ENCODE peak calls at places on chromosome 21, in five cellular contexts. P is left ventricle myocardium superior; Y is stimulated activated CD8-positive, alpha-beta memory T cell treated with anti-CD3 and anti-CD28 coated beads, Interleukin-15, amount 100 ng/mL, for 24 hours; Z is DMS79; T is ovary. U is an unnamed sample.

GRCh38 chr21:31557421-31557955 is 102.0 kb upstream of the SOD1 start:
- DNase-seq in Y (no peak), T (peak), P (no peak), Z (peak), U (no peak)

GRCh38 chr21:15221799-15222386 is 157.1 kb upstream of the NRIP1 start:
- DNase-seq in P (peak), Z (no peak), Y (no peak), T (no peak), U (no peak)

GRCh38 chr21:18443686-18444085 is 40.1 kb upstream of the TMPRSS15 start:
- DNase-seq in Z (no peak), P (no peak), Y (no peak), T (no peak), U (no peak)

GRCh38 chr21:33383056-33383888 is 19.9 kb upstream of the IFNGR2 start:
- DNase-seq in Y (peak), Z (no peak), T (peak), P (peak), U (no peak)

GRCh38 chr21:33268736-33269441 is 2.7 kb downstream of the IL10RB start:
- DNase-seq in P (peak), Y (no peak), Z (peak), T (no peak), U (peak)

GRCh38 chr21:44932366-44933181 is 7.3 kb upstream of the SLX9 start:
- DNase-seq in T (no peak), Z (no peak), P (peak), Y (peak), U (no peak)

GRCh38 chr21:32334980-32335471 is 36.4 kb downstream of the MRAP start:
- DNase-seq in Z (no peak), Y (no peak), P (no peak), T (no peak), U (no peak)

GRCh38 chr21:26715878-26716506 is 129.2 kb downstream of the ADAMTS1 start:
- DNase-seq in P (peak), T (no peak), Z (no peak), Y (no peak), U (peak)

GRCh38 chr21:45057886-45058285 is 16.5 kb upstream of the ADARB1 start:
- DNase-seq in T (no peak), Y (no peak), P (no peak), Z (no peak), U (no peak)

GRCh38 chr21:44692798-44693512 is 4.0 kb upstream of the KRTAP10-12 start:
- DNase-seq in Y (no peak), P (no peak), Z (no peak), T (no peak), U (no peak)

GRCh38 chr21:36229181-36229580 is 72.6 kb downstream of the DOP1B start:
- DNase-seq in Y (no peak), T (no peak), Z (no peak), P (no peak), U (no peak)

GRCh38 chr21:43340491-43341348 is 86.2 kb downstream of the SIK1 start:
- DNase-seq in Z (no peak), P (no peak), Y (no peak), T (peak), U (no peak)

GRCh38 chr21:41641821-41642368 is 125.0 kb downstream of the RIPK4 start:
- DNase-seq in P (peak), T (peak), Y (no peak), Z (no peak), U (no peak)

GRCh38 chr21:33966324-33966949 is 50.8 kb upstream of the ATP5PO start:
- DNase-seq in T (no peak), P (no peak), Y (no peak), Z (no peak), U (no peak)

GRCh38 chr21:46080171-46081021 is 17.5 kb upstream of the COL6A2 start:
- DNase-seq in P (peak), Y (no peak), Z (no peak), T (peak), U (no peak)

GRCh38 chr21:39051561-39051949 is 131.7 kb downstream of the PSMG1 start:
- DNase-seq in T (no peak), Y (no peak), Z (no peak), P (no peak), U (no peak)

GRCh38 chr21:18493420-18493819 is 89.8 kb upstream of the TMPRSS15 start:
- DNase-seq in P (no peak), Z (no peak), T (no peak), Y (no peak), U (no peak)

GRCh38 chr21:26070822-26071425 is 99.6 kb downstream of the APP start:
- DNase-seq in P (no peak), T (no peak), Y (no peak), Z (peak), U (peak)

GRCh38 chr21:30831194-30831765 is 1.7 kb upstream of the KRTAP7-1 start:
- DNase-seq in Z (no peak), P (no peak), Y (no peak), T (no peak), U (no peak)

GRCh38 chr21:35163381-35163780 is 114.3 kb upstream of the RUNX1 start:
- DNase-seq in T (no peak), Z (no peak), P (no peak), Y (no peak), U (no peak)

GRCh38 chr21:25062061-25062460 is 545.2 kb downstream of the MRPL39 start:
- DNase-seq in T (no peak), Z (no peak), Y (no peak), P (no peak), U (no peak)

GRCh38 chr21:45974073-45975016 is 7.2 kb upstream of the COL6A1 start:
- DNase-seq in P (peak), Z (no peak), Y (no peak), T (peak), U (no peak)

GRCh38 chr21:16568661-16569060 is 838.9 kb downstream of the USP25 start:
- DNase-seq in Z (no peak), Y (no peak), T (no peak), P (no peak), U (no peak)

GRCh38 chr21:29231781-29232548 is 66.8 kb upstream of the BACH1 start:
- DNase-seq in Y (no peak), Z (no peak), T (no peak), P (no peak), U (no peak)

GRCh38 chr21:42187976-42188653 is 30.8 kb upstream of the ABCG1 start:
- DNase-seq in Z (no peak), T (no peak), Y (peak), P (peak), U (peak)

GRCh38 chr21:27268290-27268689 is 301.4 kb upstream of the ADAMTS5 start:
- DNase-seq in Y (no peak), P (no peak), T (no peak), Z (no peak), U (no peak)

GRCh38 chr21:14403681-14404318 is 20.9 kb upstream of the HSPA13 start:
- DNase-seq in P (no peak), Z (no peak), T (no peak), Y (no peak), U (no peak)

U was measured in GM19239.